ENCODE peak calls at places on chromosomes 13 and 19, in five cellular contexts. C is dorsolateral prefrontal cortex, X is psoas muscle, V is RWPE1, K is suprapubic skin. Q is an unnamed sample.

GRCh38 chr13:30564489-30564888 is 53.2 kb upstream of the USPL1 start:
- DNase-seq in K (no peak), C (no peak), X (no peak), V (no peak), Q (no peak)

GRCh38 chr13:66635526-66635925 is 594.6 kb downstream of the PCDH9 start:
- DNase-seq in X (no peak), C (no peak), V (peak), K (no peak), Q (peak)

GRCh38 chr19:33064117-33064777 is 441 bp downstream of the RHPN2 start:
- DNase-seq in X (peak), C (no peak), K (no peak), V (peak), Q (no peak)

GRCh38 chr13:50457430-50458393 is 385.8 kb downstream of the DLEU7 start:
- DNase-seq in K (no peak), C (no peak), V (no peak), X (peak), Q (no peak)

GRCh38 chr19:47112166-47112663 is 1.4 kb downstream of the ZC3H4 start:
- DNase-seq in C (peak), K (peak), V (peak), X (peak), Q (no peak)

GRCh38 chr13:24039621-24040475 is 120.7 kb upstream of the SPATA13 start:
- DNase-seq in K (no peak), V (no peak), C (no peak), X (no peak), Q (no peak)

GRCh38 chr13:51808811-51809210 is 4.8 kb upstream of the DHRS12 start:
- DNase-seq in C (no peak), X (no peak), K (no peak), V (no peak), Q (no peak)

GRCh38 chr19:46000497-46001246 is 5.4 kb downstream of the CCDC61 start:
- DNase-seq in V (peak), C (peak), K (no peak), X (peak), Q (no peak)

GRCh38 chr13:20161275-20161950 is 561 bp upstream of the GJA3 start:
- DNase-seq in X (no peak), V (no peak), K (no peak), C (no peak), Q (no peak)

GRCh38 chr13:79803939-79804487 is 323.1 kb downstream of the NDFIP2 start:
- DNase-seq in K (no peak), V (no peak), C (no peak), X (no peak), Q (no peak)

GRCh38 chr19:29546583-29547190 is 20.9 kb downstream of the VSTM2B start:
- DNase-seq in X (no peak), V (no peak), C (no peak), K (peak), Q (no peak)

GRCh38 chr19:52742516-52742915 is 7.7 kb upstream of the ZNF611 start:
- DNase-seq in X (no peak), V (no peak), C (no peak), K (no peak), Q (no peak)

GRCh38 chr13:92044351-92044750 is 645.9 kb downstream of the GPC5 start:
- DNase-seq in V (no peak), K (no peak), X (no peak), C (no peak), Q (no peak)

GRCh38 chr19:16327911-16328823 is 3.5 kb downstream of the KLF2 start:
- DNase-seq in X (peak), K (peak), C (no peak), V (peak), Q (no peak)

GRCh38 chr13:26568132-26568815 is 10.8 kb downstream of the WASF3 start:
- DNase-seq in K (no peak), X (no peak), V (no peak), C (no peak), Q (no peak)

GRCh38 chr19:37770985-37771384 is 8.4 kb downstream of the ZNF573 start:
- DNase-seq in V (no peak), K (no peak), X (no peak), C (no peak), Q (no peak)

GRCh38 chr13:48892311-48892710 is 83.4 kb upstream of the FNDC3A start:
- DNase-seq in X (no peak), V (peak), K (no peak), C (no peak), Q (peak)

GRCh38 chr13:23984541-23984940 is 87.2 kb upstream of the C1QTNF9B start:
- DNase-seq in C (no peak), V (peak), X (no peak), K (no peak), Q (no peak)

GRCh38 chr19:3443840-3444694 is 36.3 kb downstream of the SMIM24 start:
- DNase-seq in C (peak), K (no peak), X (no peak), V (no peak), Q (no peak)

GRCh38 chr13:81379183-81379582 is 1038.3 kb upstream of the SPRY2 start:
- DNase-seq in V (no peak), X (no peak), K (no peak), C (no peak), Q (no peak)

GRCh38 chr13:38167164-38167822 is 182.4 kb upstream of the UFM1 start:
- DNase-seq in V (no peak), C (no peak), X (no peak), K (no peak), Q (no peak)

GRCh38 chr13:113324336-113324882 is 27.4 kb downstream of the LAMP1 start:
- DNase-seq in V (no peak), K (no peak), C (no peak), X (no peak), Q (no peak)

GRCh38 chr13:78595819-78596700 is 7.3 kb downstream of the POU4F1 start:
- DNase-seq in C (no peak), K (no peak), X (no peak), V (no peak), Q (no peak)

GRCh38 chr13:93309886-93310520 is 83.4 kb downstream of the GPC6 start:
- DNase-seq in X (no peak), K (no peak), V (no peak), C (no peak), Q (peak)

GRCh38 chr19:34017024-34017423 is 155.3 kb upstream of the LSM14A start:
- DNase-seq in X (no peak), V (no peak), K (no peak), C (no peak), Q (no peak)

GRCh38 chr13:41942462-41943094 is 18.3 kb downstream of the VWA8 start:
- DNase-seq in X (no peak), C (no peak), K (no peak), V (peak), Q (no peak)

GRCh38 chr19:14475251-14476073 is at the start of gene PTGER1:
- DNase-seq in V (no peak), C (no peak), K (peak), X (no peak), Q (no peak)

GRCh38 chr13:48121733-48122132 is 26.8 kb upstream of the MED4 start:
- DNase-seq in X (no peak), K (no peak), C (no peak), V (no peak), Q (no peak)

GRCh38 chr19:53365899-53366493 is 491 bp downstream of the ZNF525 start:
- DNase-seq in V (no peak), K (no peak), X (peak), C (peak), Q (no peak)

GRCh38 chr19:19464339-19465098 is 50.8 kb downstream of the TSSK6 start:
- DNase-seq in K (no peak), V (no peak), C (no peak), X (no peak), Q (peak)
- H3K27ac ChIP-seq in K (peak), V (peak), C (peak), X (peak), Q (peak)

GRCh38 chr19:2053601-2054389 is 2.8 kb upstream of the MKNK2 start:
- DNase-seq in X (peak), C (no peak), V (no peak), K (peak), Q (no peak)
- H3K27ac ChIP-seq in X (peak), C (no peak), V (peak), K (no peak), Q (no peak)

DNA sequence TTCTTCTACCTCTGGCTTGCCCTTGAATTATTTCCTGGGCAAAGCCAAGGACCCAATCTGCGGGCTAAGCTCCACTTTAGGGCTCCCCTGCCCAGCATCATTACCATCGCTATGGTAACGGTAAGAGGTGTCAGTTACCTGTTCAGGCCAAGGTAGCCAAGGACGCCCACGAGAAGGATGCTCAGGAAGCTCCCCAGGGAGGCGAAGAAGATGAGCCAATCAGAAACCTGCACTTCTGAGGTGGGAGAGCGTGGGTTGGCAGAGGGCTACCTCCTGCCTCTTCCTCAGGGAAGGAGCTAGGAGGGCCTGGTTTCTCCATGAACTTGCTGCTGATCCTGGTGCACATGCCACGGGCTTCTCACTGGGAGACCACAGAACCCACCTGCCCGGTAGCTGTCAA is 24.7 kb downstream of the IL12RB1 start:
- DNase-seq in V (no peak), C (peak), K (no peak), X (no peak), Q (no peak)
- H3K27ac ChIP-seq in V (no peak), C (peak), K (no peak), X (no peak), Q (no peak)

GRCh38 chr19:1238373-1239303 is 833 bp upstream of the CBARP start:
- DNase-seq in K (no peak), C (peak), X (no peak), V (no peak), Q (no peak)

GRCh38 chr19:1236566-1236965 is 1.2 kb downstream of the CBARP start:
- DNase-seq in K (no peak), C (peak), V (no peak), X (no peak), Q (no peak)

GRCh38 chr19:1237754-1238372 is at the start of gene CBARP:
- DNase-seq in V (no peak), K (no peak), C (peak), X (peak), Q (no peak)

GRCh38 chr19:1235625-1236538 is 1.9 kb downstream of the CBARP start:
- DNase-seq in V (no peak), X (no peak), K (no peak), C (peak), Q (no peak)

DNA sequence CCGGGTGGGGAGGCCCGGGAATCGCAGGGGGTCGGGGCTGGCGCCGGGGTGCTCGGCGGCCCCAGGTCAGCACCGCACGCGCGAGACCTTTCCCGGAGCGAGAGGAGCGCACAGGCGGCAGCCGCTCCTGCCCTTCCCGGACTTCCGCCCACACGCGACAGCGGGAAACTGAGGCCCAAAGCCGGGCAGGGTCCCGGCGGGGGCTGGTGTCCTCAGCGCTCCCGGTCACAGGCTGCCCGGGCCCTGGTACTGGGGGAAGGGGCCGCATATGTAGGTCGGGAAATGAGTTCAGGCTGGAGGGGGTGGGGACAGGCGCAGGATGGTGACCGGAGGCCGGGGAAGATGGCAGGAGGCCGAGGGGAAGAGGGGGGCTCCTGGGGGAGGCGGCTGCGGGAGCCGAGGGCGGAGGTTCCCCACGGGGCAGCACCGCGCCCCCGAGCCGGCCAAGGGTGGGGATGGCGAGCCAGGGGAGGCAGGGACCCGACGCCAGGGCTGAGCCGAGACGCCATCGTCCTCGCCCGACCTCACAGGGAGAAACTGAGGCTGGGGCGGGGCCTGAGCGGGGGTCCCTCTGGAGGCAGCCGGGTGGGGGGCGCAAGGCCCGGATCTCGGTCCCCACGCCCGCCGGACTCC is 662 bp downstream of the CBARP start:
- DNase-seq in X (no peak), C (no peak), K (no peak), V (no peak), Q (no peak)
- H3K27ac ChIP-seq in X (no peak), C (peak), K (peak), V (peak), Q (peak)

GRCh38 chr13:110312669-110313031 is 5.6 kb downstream of the COL4A2 start:
- DNase-seq in V (no peak), X (no peak), K (no peak), C (no peak), Q (peak)

GRCh38 chr13:110311721-110312668 is 4.9 kb downstream of the COL4A2 start:
- DNase-seq in C (no peak), V (no peak), K (no peak), X (no peak), Q (no peak)

GRCh38 chr13:110317093-110317492 is 10.0 kb downstream of the COL4A2 start:
- DNase-seq in V (no peak), K (no peak), C (no peak), X (no peak), Q (no peak)

GRCh38 chr13:110316196-110316595 is 9.1 kb downstream of the COL4A2 start:
- DNase-seq in X (no peak), C (no peak), V (no peak), K (no peak), Q (no peak)

GRCh38 chr13:110314516-110315245 is 7.6 kb downstream of the COL4A2 start:
- DNase-seq in X (no peak), K (no peak), V (no peak), C (no peak), Q (no peak)
- H3K27ac ChIP-seq in X (no peak), K (no peak), V (peak), C (no peak), Q (no peak)

DNA sequence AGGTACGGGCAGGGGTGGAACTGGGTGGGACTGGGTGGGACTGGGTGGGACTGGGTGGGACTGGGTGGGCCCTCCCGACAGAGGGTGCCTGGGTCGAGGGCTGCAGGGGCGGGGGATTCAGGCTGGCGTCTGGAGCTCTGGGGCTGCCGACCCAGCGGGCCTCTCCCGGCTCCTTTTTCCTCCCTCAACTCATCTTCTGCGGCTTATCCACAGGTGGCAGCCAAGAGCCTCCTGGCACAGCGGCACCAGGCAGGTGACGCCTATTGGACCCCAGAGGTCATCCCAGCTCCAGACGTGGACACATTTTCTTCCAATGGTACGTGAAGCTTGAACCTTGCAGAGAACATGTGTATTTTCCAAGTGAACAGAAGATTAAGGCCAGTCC is 533 bp downstream of the ZNF544 start:
- DNase-seq in V (peak), C (no peak), K (no peak), X (no peak), Q (no peak)
- H3K27ac ChIP-seq in V (peak), C (peak), K (peak), X (peak), Q (peak)

DNA sequence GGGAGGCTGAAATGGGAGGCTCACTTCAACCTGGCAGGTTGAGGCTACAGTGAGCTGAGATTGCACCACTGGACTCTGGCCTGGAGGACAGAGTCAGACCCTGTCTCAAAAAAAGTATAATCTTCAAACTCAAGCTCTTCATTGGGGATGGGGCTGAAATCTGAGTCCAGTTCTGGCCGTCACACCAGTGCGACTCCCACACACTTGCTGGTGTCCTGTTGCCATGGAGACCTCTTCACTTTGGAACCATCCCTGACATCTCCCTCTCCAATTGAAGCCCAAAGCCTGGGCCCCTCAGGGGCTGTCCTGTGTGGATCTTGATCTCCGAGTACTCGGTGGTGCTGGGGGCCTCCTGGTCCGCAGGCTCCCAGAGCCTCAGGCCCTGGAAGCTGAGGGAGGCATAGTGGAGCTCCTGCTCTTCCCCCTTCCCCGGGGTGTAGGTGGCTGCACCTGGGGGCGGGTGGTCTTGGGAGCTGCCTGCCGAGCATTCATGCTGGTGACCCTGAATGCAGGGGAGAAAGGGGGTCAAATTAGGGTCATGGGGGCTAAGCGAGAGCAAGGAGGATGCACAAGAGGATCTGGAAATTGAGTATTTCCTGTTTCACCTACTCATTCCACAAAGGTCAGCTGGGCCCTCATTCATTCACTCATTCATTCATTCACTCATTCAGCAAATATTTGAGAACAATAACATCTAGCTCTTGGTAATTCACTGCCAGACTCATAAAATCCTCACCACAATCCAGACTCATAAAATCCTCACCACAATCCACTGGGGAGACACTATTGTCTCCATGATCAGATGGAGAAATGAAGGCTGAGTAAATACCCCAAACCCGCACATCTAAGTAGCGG is 11.0 kb downstream of the SIGLEC11 start:
- DNase-seq in C (no peak), V (no peak), X (no peak), K (no peak), Q (no peak)
- H3K27ac ChIP-seq in C (no peak), V (no peak), X (no peak), K (no peak), Q (no peak)

DNA sequence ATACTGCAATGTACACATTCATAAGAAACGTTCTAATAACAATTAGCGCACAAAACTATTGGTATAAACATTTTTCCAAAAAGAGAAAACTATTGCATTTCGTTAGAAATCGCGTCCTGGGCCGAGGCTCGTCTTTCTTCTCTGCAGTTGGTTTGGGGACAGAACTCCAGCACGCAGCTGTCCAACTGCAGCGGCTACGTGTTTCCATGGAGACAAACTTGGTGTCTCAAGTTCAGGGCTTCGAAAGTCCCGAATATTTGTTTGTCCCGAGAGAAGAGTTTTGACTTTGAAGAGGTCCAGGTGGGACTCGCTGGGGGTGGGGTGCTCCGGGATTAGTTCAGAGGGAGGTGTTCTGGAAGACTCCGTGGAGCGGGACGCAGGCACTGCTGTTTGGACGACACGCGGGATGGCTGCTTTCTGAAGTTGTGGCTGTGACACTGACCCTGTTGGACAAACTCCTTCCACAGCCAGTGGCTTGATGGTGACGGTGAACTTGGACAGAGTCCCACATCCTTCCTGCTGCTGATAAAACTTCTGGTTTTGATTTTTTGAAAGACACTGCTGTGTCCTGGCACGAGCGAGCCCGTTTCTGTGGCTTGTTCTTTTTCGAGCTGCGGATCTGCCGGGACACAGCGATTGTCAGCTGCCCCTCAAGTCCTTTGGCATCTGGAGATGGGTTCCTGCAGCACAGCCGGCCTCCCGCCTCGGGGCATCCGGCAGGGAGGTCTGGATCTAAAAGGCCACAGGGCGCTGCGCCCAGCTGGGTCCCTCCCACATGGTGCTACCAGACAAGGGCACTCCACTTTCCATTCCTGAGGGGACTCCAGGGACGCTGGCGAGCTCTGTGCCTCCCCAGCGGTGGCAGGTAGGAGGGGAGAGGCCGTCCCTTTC is 15.8 kb upstream of the RANBP3 start:
- DNase-seq in X (no peak), C (no peak), V (no peak), K (no peak), Q (no peak)
- H3K27ac ChIP-seq in X (no peak), C (no peak), V (peak), K (no peak), Q (no peak)

GRCh38 chr19:11324748-11325389 is 14.6 kb downstream of the RAB3D start:
- DNase-seq in X (no peak), V (no peak), C (no peak), K (no peak), Q (no peak)
- H3K27ac ChIP-seq in X (peak), V (peak), C (peak), K (peak), Q (peak)

Q was measured in epithelial cell of prostate.